ENCODE peak calls at places on chromosome 19, in four cellular contexts. One of them, this sample, is unnamed.

GRCh38 chr19:18589380-18590272 is 1.0 kb downstream of the REX1BD start:
- DNase-seq in hepatocyte: peak; percentile 89
- DNase-seq in ascending aorta: no peak
- DNase-seq in amygdala: no peak
- DNase-seq in this sample: peak; percentile 88

GRCh38 chr19:4878491-4878968 is 11.1 kb upstream of the PLIN3 start:
- DNase-seq in ascending aorta: no peak
- DNase-seq in amygdala: peak; percentile 72
- DNase-seq in hepatocyte: no peak
- DNase-seq in this sample: no peak

GRCh38 chr19:10473192-10473591 is 30.0 kb downstream of the KEAP1 start:
- DNase-seq in ascending aorta: no peak
- DNase-seq in amygdala: no peak
- DNase-seq in hepatocyte: no peak
- DNase-seq in this sample: no peak

GRCh38 chr19:20238025-20238623 is 71.1 kb downstream of the ZNF486 start:
- DNase-seq in amygdala: peak; percentile 40
- DNase-seq in ascending aorta: peak; percentile 79
- DNase-seq in hepatocyte: peak; percentile 90
- DNase-seq in this sample: peak; percentile 96

GRCh38 chr19:10818306-10819123 is 17.5 kb downstream of the TMED1 start:
- DNase-seq in amygdala: no peak
- DNase-seq in ascending aorta: no peak
- DNase-seq in hepatocyte: peak; percentile 4
- DNase-seq in this sample: no peak

GRCh38 chr19:4120531-4120930 is 3.4 kb downstream of the MAP2K2 start:
- DNase-seq in ascending aorta: no peak
- DNase-seq in amygdala: no peak
- DNase-seq in hepatocyte: no peak
- DNase-seq in this sample: no peak

GRCh38 chr19:52007805-52008557 is at the start of gene ZNF615:
- DNase-seq in hepatocyte: peak; percentile 93
- DNase-seq in ascending aorta: peak; percentile 53
- DNase-seq in amygdala: peak; percentile 74
- DNase-seq in this sample: peak; percentile 93

GRCh38 chr19:12801466-12802266 is at the start of the genes PRDX2 and THSD8:
- DNase-seq in ascending aorta: no peak
- DNase-seq in hepatocyte: peak; percentile 92
- DNase-seq in amygdala: peak; percentile 36
- DNase-seq in this sample: peak; percentile 92

GRCh38 chr19:31962565-31962996 is 382.8 kb upstream of the ZNF507 start:
- DNase-seq in ascending aorta: no peak
- DNase-seq in amygdala: no peak
- DNase-seq in hepatocyte: no peak
- DNase-seq in this sample: no peak

GRCh38 chr19:2969104-2969504 is 8.3 kb upstream of the TLE6 start:
- DNase-seq in amygdala: no peak
- DNase-seq in hepatocyte: peak; percentile 57
- DNase-seq in ascending aorta: no peak
- DNase-seq in this sample: peak; percentile 89

GRCh38 chr19:5321851-5322681 is 18.5 kb downstream of the PTPRS start:
- DNase-seq in hepatocyte: no peak
- DNase-seq in ascending aorta: no peak
- DNase-seq in amygdala: no peak
- DNase-seq in this sample: no peak

GRCh38 chr19:35178701-35179100 is 24.2 kb downstream of the FXYD5 start:
- DNase-seq in hepatocyte: no peak
- DNase-seq in amygdala: no peak
- DNase-seq in ascending aorta: no peak
- DNase-seq in this sample: no peak

GRCh38 chr19:37855098-37855497 is 51.3 kb downstream of the WDR87 start:
- DNase-seq in ascending aorta: no peak
- DNase-seq in amygdala: peak; percentile 3
- DNase-seq in hepatocyte: no peak
- DNase-seq in this sample: peak; percentile 99

GRCh38 chr19:12984683-12985048 is 10.6 kb upstream of the NFIX start:
- DNase-seq in hepatocyte: no peak
- DNase-seq in amygdala: no peak
- DNase-seq in ascending aorta: no peak
- DNase-seq in this sample: no peak

This sample was measured in DMS53.